ENCODE peak calls at places on chromosomes 4 and X, in seven cellular contexts. Y is heart left ventricle, F is A549, D is suprapubic skin, A is NB4, E is stomach, H is transverse colon. T is an unnamed sample.

GRCh38 chrX:28205905-28206304 is 224.7 kb upstream of the DCAF8L1 start:
- DNase-seq in Y (no peak), F (no peak), D (no peak), A (no peak), E (no peak), H (no peak), T (no peak)

GRCh38 chr4:36420111-36420679 is 138.8 kb downstream of the DTHD1 start:
- DNase-seq in Y (no peak), F (no peak), D (no peak), A (no peak), E (no peak), H (no peak), T (no peak)

GRCh38 chrX:11185861-11186260 is 74.7 kb downstream of the HCCS start:
- DNase-seq in Y (no peak), F (no peak), D (no peak), A (no peak), E (no peak), H (no peak), T (no peak)

GRCh38 chrX:261167-261857 is 19.9 kb upstream of the PLCXD1 start:
- DNase-seq in Y (peak), F (peak), D (no peak), A (no peak), E (peak), H (no peak), T (no peak)

GRCh38 chr4:145481942-145482208 is 222 bp downstream of the SMAD1 start:
- DNase-seq in Y (no peak), F (no peak), D (no peak), A (no peak), E (no peak), H (no peak), T (no peak)

GRCh38 chrX:72475952-72476668 is 96.5 kb downstream of the HDAC8 start:
- DNase-seq in Y (no peak), F (no peak), D (no peak), A (no peak), E (no peak), H (no peak), T (no peak)

GRCh38 chrX:136047001-136047642 is 61.9 kb downstream of the SLC9A6 start:
- DNase-seq in Y (no peak), F (no peak), D (no peak), A (no peak), E (no peak), H (no peak), T (no peak)

GRCh38 chrX:146854281-146854680 is 39.7 kb upstream of the CXorf51A start:
- DNase-seq in Y (no peak), F (no peak), D (no peak), A (no peak), E (no peak), H (no peak), T (no peak)

GRCh38 chr4:168900080-168900479 is 110.0 kb downstream of the CBR4 start:
- DNase-seq in Y (peak), F (no peak), D (peak), A (no peak), E (no peak), H (no peak), T (peak)

GRCh38 chr4:71187399-71188196 is 151.2 kb upstream of the SLC4A4 start:
- DNase-seq in Y (peak), F (peak), D (no peak), A (no peak), E (peak), H (peak), T (no peak)

GRCh38 chrX:72100824-72101351 is 30.8 kb downstream of the RTL5 start:
- DNase-seq in Y (peak), F (no peak), D (no peak), A (peak), E (peak), H (peak), T (no peak)

GRCh38 chr4:7332216-7333023 is 102.3 kb downstream of the PSAPL1 start:
- DNase-seq in Y (peak), F (no peak), D (no peak), A (no peak), E (no peak), H (peak), T (no peak)

GRCh38 chrX:150594584-150594983 is 26.2 kb downstream of the MTM1 start:
- DNase-seq in Y (no peak), F (no peak), D (no peak), A (peak), E (no peak), H (no peak), T (no peak)

GRCh38 chrX:11421816-11422528 is 128.8 kb downstream of the AMELX start:
- DNase-seq in Y (no peak), F (no peak), D (no peak), A (no peak), E (no peak), H (no peak), T (no peak)

GRCh38 chr4:179415842-179416223 is 1973.6 kb upstream of the AGA start:
- DNase-seq in Y (no peak), F (no peak), D (no peak), A (no peak), E (no peak), H (no peak), T (no peak)

GRCh38 chr4:70709551-70710080 is 12.1 kb upstream of the RUFY3 start:
- DNase-seq in Y (no peak), F (no peak), D (no peak), A (no peak), E (no peak), H (no peak), T (no peak)

DNA sequence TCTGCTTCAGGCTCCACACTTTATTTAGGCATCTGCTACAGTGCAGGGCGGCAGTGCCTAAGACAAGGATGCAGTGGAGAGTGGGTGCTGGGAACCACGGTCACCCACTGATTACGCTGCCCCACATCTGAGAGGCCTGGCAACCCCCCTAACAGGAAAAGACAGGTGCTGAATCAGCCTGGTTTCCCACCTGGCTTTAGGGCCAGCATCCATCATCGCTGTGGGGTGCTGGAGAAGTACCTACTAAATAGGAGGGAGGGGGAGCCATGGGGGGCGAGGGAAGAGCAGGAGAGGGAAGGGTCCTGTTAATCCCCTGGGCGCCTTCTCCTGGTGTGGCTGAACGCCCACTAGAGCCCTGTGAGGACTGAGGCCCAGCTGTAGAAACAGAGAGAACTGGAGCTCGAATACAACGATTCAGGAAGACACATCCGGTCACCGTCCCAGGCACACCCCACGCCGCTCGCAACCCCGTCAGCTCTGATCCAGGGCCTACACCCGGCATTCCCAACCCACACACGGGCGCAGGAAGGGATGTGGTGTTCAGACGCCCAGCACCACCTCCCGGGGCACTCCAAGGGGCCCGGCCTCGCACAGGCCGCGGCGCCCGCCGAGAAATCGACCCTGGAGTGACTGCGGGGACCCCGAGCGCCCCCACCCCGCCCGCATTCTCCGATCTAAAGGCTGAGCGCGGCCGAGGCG is 554 bp downstream of the DCTD start:
- DNase-seq in Y (peak), F (peak), D (peak), A (peak), E (peak), H (peak), T (peak)
- TF ChIP-seq POLR2A in Y (no peak), F (no peak), D (no peak), A (no peak), E (no peak), H (peak), T (no peak)

GRCh38 chr4:83011779-83012630 is 1.4 kb upstream of the LIN54 start:
- DNase-seq in Y (peak), F (no peak), D (peak), A (peak), E (peak), H (peak), T (peak)

GRCh38 chr4:83009529-83009928 is 1.1 kb downstream of the LIN54 start:
- DNase-seq in Y (no peak), F (no peak), D (no peak), A (peak), E (no peak), H (no peak), T (no peak)

GRCh38 chr4:83010111-83010521 is 507 bp downstream of the LIN54 start:
- DNase-seq in Y (no peak), F (no peak), D (no peak), A (peak), E (no peak), H (no peak), T (no peak)

GRCh38 chr4:83012631-83013419 is 2.2 kb upstream of the LIN54 start:
- DNase-seq in Y (peak), F (peak), D (peak), A (peak), E (peak), H (peak), T (peak)

DNA sequence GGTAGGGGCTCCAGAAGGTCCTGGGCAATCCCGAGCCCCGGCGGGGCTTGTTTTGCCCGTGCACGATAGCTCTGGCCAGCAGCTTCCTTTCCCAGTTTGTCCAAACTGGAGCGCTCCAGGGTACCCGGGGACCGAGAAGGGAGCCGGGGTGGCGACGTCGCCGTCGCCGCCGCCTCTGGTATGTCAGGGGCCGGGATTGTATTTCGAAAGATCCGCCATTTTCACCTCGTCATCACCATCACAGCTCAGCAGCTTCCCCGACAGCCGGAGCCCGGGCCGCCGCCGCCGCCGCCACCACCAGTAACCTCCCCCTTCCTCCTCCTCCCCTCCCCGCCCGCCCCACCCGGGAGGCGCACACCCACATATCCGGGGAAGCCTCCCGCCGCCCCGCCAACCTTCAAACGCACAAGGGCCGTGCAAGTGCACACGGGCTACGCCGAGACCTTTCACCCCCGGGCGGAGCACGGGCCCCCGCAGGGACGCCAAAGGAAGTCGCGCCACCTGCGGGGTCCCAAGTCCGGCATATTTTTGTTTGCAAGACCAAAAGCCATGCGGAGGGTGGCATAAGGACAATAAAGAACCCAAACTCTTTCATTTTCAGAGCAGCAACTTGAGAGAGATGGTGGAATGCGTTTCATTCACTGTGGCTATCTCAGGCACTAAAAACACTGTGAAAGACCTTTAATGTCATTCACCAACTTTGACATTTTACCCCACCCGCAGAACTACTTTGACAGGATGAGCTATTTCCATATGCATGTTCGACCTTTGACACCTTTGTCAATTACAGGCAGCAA is at the start of gene LIN54:
- DNase-seq in Y (peak), F (peak), D (peak), A (peak), E (peak), H (peak), T (peak)
- TF ChIP-seq POLR2A in Y (no peak), F (no peak), D (no peak), A (peak), E (no peak), H (peak), T (no peak)

GRCh38 chrX:53422091-53422914 is at the start of the genes RIBC1 and SMC1A:
- DNase-seq in Y (peak), F (peak), D (peak), A (peak), E (peak), H (peak), T (peak)
- TF ChIP-seq POLR2A in Y (peak), F (peak), D (no peak), A (peak), E (peak), H (peak), T (peak)

GRCh38 chrX:132216283-132216682 is 3.0 kb downstream of the RAP2C start:
- DNase-seq in Y (no peak), F (no peak), D (no peak), A (peak), E (no peak), H (no peak), T (no peak)

GRCh38 chrX:132217203-132218073 is 1.8 kb downstream of the RAP2C start:
- DNase-seq in Y (peak), F (peak), D (peak), A (peak), E (peak), H (peak), T (peak)

GRCh38 chrX:132216806-132217202 is 2.4 kb downstream of the RAP2C start:
- DNase-seq in Y (no peak), F (no peak), D (no peak), A (peak), E (no peak), H (no peak), T (no peak)

GRCh38 chrX:132218100-132218807 is 993 bp downstream of the RAP2C start:
- DNase-seq in Y (peak), F (peak), D (peak), A (peak), E (peak), H (peak), T (peak)

GRCh38 chrX:132219343-132219768 is at the start of gene RAP2C:
- DNase-seq in Y (peak), F (peak), D (peak), A (peak), E (peak), H (peak), T (peak)
- TF ChIP-seq POLR2A in Y (no peak), F (no peak), D (no peak), A (no peak), E (no peak), H (peak), T (peak)

DNA sequence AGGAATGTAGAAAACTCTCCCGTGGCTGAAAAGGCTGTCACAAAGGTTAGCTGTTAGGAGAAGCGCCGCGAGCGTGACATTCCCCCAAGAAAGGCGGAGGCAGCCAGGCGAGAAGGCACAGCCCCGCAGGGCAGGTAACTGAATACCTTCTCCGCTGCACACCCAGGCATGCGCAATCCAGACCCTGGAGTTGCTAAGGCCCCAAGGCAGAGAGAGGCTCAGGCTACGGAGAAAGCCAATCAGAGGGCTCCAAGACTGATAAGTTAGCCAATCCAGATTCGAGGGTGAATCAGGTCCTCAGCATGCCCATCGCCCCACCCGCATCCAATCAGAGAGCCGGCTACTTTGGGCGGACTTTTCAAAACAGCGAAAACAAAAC is 485 bp upstream of the CCNG2 start:
- DNase-seq in Y (peak), F (peak), D (peak), A (peak), E (peak), H (peak), T (peak)
- TF ChIP-seq POLR2A in Y (no peak), F (peak), D (no peak), A (peak), E (peak), H (peak), T (no peak)